ENCODE peak calls at places on chromosomes 16 and 17, in six cellular contexts. Y is bronchial epithelial cell, Q is foreskin fibroblast, V is choroid plexus epithelial cell, L is progenitor cell of endocrine pancreas, M is AG04449. S is an unnamed sample.

GRCh38 chr17:47204722-47205418 is 4.3 kb upstream of the MYL4 start:
- DNase-seq in Y (peak; percentile 26), Q (peak; percentile 58), V (no peak), L (no peak), M (no peak), S (no peak)

GRCh38 chr16:81526935-81527334 is 82.3 kb downstream of the CMIP start:
- DNase-seq in Y (peak; percentile 100), Q (no peak), V (peak; percentile 91), L (no peak), M (peak; percentile 4), S (no peak)

GRCh38 chr17:48191362-48191761 is 83.8 kb downstream of the SNX11 start:
- DNase-seq in Y (no peak), Q (no peak), V (no peak), L (no peak), M (no peak), S (no peak)

GRCh38 chr16:1770328-1771071 is 843 bp downstream of the NME3 start:
- DNase-seq in Y (peak; percentile 65), Q (no peak), V (no peak), L (no peak), M (no peak), S (no peak)

GRCh38 chr17:17921192-17922082 is 50.8 kb downstream of the TOM1L2 start:
- DNase-seq in Y (peak; percentile 76), Q (peak; percentile 91), V (peak; percentile 92), L (no peak), M (peak; percentile 88), S (peak; percentile 69)

GRCh38 chr16:68909099-68909733 is 65.9 kb downstream of the TANGO6 start:
- DNase-seq in Y (no peak), Q (no peak), V (peak; percentile 8), L (no peak), M (no peak), S (no peak)

GRCh38 chr16:31181102-31181830 is 1.3 kb downstream of the FUS start:
- DNase-seq in Y (peak; percentile 35), Q (peak; percentile 35), V (peak; percentile 41), L (no peak), M (no peak), S (no peak)

GRCh38 chr17:17713839-17714238 is 32.6 kb downstream of the RAI1 start:
- DNase-seq in Y (peak; percentile 47), Q (peak; percentile 48), V (peak; percentile 77), L (no peak), M (no peak), S (no peak)

GRCh38 chr17:75181608-75182318 is 996 bp downstream of the SUMO2 start:
- DNase-seq in Y (no peak), Q (no peak), V (peak; percentile 41), L (no peak), M (no peak), S (no peak)

GRCh38 chr17:78753316-78754250 is 28.5 kb downstream of the CYTH1 start:
- DNase-seq in Y (peak; percentile 55), Q (no peak), V (no peak), L (no peak), M (no peak), S (no peak)

GRCh38 chr17:31535581-31535981 is 144.1 kb downstream of the RAB11FIP4 start:
- DNase-seq in Y (no peak), Q (no peak), V (no peak), L (no peak), M (no peak), S (no peak)

GRCh38 chr17:3513305-3514035 is 37.7 kb downstream of the ASPA start:
- DNase-seq in Y (no peak), Q (no peak), V (no peak), L (no peak), M (no peak), S (no peak)

GRCh38 chr17:35981246-35981645 is at the start of gene CCL16:
- DNase-seq in Y (no peak), Q (no peak), V (no peak), L (no peak), M (no peak), S (no peak)

GRCh38 chr16:10932959-10933710 is 9.1 kb downstream of the DEXI start:
- DNase-seq in Y (no peak), Q (no peak), V (no peak), L (no peak), M (no peak), S (no peak)

GRCh38 chr17:35345445-35345925 is 27.9 kb downstream of the SLFN11 start:
- DNase-seq in Y (no peak), Q (no peak), V (no peak), L (no peak), M (no peak), S (no peak)

GRCh38 chr17:47275245-47275984 is 21.8 kb downstream of the ITGB3 start:
- DNase-seq in Y (peak; percentile 55), Q (peak; percentile 93), V (peak; percentile 73), L (peak; percentile 27), M (no peak), S (peak; percentile 91)

DNA sequence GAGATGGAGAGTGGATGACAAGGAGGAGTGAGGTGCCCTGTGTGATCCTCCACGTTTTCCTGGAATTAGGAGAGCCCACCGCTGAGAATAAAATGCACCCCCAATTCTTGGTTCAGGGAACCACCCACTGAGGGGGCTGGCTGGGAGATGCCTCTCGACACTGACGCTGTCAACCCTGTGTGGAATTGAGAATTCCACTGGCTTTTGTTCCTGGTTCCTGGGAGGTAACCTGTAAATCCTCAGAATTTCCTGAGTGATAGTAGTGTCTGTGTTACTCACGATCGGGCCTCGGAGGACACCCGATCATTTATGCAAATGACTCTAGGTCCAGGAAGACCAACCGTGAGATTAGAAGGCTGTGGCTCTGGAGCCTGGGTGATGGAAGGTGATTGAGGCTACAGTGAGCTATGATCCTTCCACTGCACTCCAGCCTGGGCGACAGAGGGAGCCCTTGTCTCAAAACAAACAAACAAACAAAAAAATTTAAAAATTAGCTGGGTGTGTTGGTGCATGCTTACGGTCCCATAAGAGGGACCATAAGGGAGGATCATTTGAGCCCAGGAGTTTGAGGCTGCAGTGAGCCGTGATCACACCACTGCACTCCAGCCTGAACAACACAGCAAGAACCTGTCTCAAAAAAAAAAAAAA is 11.7 kb upstream of the PRPSAP1 start:
- DNase-seq in Y (no peak), Q (no peak), V (peak; percentile 39), L (no peak), M (no peak), S (no peak)
- TF ChIP-seq CTCF in Y (peak; percentile 53), Q (peak; percentile 39), V (peak; percentile 64), L (peak; percentile 27), M (peak; percentile 6), S (peak; percentile 40)

GRCh38 chr16:88878356-88878755 is 11.9 kb upstream of the PABPN1L start:
- DNase-seq in Y (no peak), Q (no peak), V (no peak), L (no peak), M (no peak), S (no peak)
- TF ChIP-seq CTCF in Y (no peak), Q (no peak), V (no peak), L (no peak), M (no peak), S (no peak)

DNA sequence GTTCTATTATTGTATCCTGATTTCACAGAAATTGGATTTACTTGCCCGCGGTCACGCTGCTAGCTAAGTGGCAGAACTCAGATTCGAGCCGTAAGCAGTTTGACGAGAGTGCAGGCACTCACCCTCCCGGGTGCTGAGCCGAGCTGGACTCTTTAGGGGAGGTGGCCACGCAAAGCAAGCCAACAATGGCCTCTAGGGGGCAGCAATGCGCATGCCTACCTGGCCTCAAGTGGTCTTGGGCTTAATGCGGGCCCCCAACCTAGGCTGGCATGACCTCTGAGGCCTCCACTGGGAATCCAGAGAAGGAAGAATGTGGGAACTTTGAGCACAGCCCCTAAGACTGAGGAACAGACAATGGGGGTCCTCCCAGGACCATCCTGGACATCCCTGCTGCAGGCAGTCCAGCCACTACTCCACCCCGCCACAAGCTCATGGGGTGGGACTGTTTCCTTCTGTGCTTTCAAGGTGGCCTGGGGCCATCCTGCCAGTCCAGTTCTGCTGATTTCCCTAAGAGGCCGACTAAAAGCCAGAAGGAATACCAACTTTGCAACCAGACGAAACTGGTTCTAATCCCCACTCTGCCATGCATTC is 276.5 kb downstream of the XYLT1 start:
- DNase-seq in Y (no peak), Q (no peak), V (no peak), L (peak; percentile 18), M (no peak), S (no peak)
- TF ChIP-seq CTCF in Y (no peak), Q (peak; percentile 76), V (peak; percentile 19), L (peak; percentile 66), M (peak; percentile 82), S (peak; percentile 75)

DNA sequence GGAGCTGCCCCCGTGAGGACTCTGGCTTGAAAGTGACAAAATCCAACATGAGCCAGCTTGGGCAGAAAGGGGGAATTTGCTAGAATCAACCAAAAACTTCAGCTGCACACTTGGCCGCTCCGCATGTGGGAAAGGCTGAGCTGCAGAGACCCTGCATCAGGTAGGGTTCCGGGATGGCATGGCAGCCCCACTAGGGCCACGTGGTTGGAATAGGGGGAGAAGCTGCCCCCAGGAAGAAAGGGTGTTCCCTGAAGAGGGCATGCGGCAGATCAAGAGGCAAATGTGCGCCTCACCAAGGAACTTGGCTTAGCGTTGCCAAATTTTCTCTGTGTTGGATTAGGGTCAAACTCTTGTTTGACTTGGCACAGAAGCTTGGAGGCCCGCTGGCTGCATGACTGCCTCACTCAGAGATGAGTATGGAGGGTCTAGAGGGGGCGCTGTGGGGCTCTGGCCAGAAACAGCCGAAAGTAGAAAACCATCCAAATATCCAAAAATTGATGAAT is 29.2 kb upstream of the WFIKKN2 start:
- DNase-seq in Y (no peak), Q (no peak), V (peak; percentile 73), L (no peak), M (no peak), S (no peak)
- TF ChIP-seq CTCF in Y (no peak), Q (no peak), V (peak; percentile 63), L (peak; percentile 11), M (no peak), S (no peak)

GRCh38 chr17:61393550-61393903 is 6.1 kb upstream of the TBX2 start:
- DNase-seq in Y (peak; percentile 36), Q (no peak), V (no peak), L (no peak), M (no peak), S (no peak)
- TF ChIP-seq CTCF in Y (peak; percentile 35), Q (peak; percentile 32), V (peak; percentile 37), L (peak; percentile 30), M (peak; percentile 22), S (peak; percentile 14)

GRCh38 chr16:67089101-67089500 is 20.6 kb upstream of the PHAF1 start:
- DNase-seq in Y (no peak), Q (no peak), V (no peak), L (no peak), M (no peak), S (no peak)

GRCh38 chr16:67088551-67088950 is 21.2 kb upstream of the PHAF1 start:
- DNase-seq in Y (no peak), Q (no peak), V (no peak), L (no peak), M (no peak), S (no peak)

GRCh38 chr16:67086829-67087228 is 22.9 kb upstream of the PHAF1 start:
- DNase-seq in Y (no peak), Q (no peak), V (peak; percentile 34), L (no peak), M (no peak), S (no peak)

GRCh38 chr16:67087803-67088202 is 21.9 kb upstream of the PHAF1 start:
- DNase-seq in Y (no peak), Q (no peak), V (no peak), L (no peak), M (no peak), S (no peak)

DNA sequence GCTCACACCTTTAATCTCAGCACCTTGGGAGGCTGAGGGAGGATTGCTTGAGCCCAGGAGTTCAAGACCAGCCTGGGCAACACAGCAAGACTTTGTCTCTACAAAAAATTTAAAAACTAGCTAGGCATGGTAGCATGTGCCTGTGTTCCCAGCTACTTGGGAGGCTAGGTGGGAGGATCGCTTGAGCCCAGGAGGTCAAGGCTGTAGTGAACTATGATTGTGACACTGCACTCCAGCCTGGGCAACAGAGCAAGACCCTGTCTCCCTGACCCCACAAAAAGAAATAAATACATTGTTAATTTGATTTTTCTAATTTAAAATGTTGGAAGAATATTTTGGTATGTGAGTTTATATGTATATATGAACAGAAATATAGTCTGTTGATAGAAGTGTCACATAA is 22.4 kb upstream of the PHAF1 start:
- DNase-seq in Y (no peak), Q (no peak), V (no peak), L (no peak), M (no peak), S (no peak)
- TF ChIP-seq CTCF in Y (no peak), Q (no peak), V (no peak), L (no peak), M (no peak), S (no peak)

S was measured in AG09319.